ENCODE peak calls at places on chromosomes 2 and 18, in four cellular contexts. U is esophagus squamous epithelium, M is lower leg skin, K is suprapubic skin. T is an unnamed sample.
A peak's percentile ranks its signal among the peaks of the same experiment; 100 is the strongest.

GRCh38 chr2:118857677-118858484 is 10.4 kb upstream of the EN1 start:
- DNase-seq in U (no peak), M (peak; percentile 83), K (no peak), T (no peak)

GRCh38 chr2:62817348-62817747 is 111.8 kb downstream of the EHBP1 start:
- DNase-seq in U (no peak), K (no peak), M (no peak), T (no peak)

GRCh38 chr2:46469116-46469515 is 10.2 kb upstream of the TMEM247 start:
- DNase-seq in U (no peak), M (no peak), K (no peak), T (no peak)

GRCh38 chr2:205685314-205686230 is 3.3 kb downstream of the NRP2 start:
- DNase-seq in U (no peak), M (peak; percentile 86), K (no peak), T (peak; percentile 72)

GRCh38 chr2:164954954-164955701 is at the start of gene SLC38A11:
- DNase-seq in U (no peak), K (peak; percentile 64), M (peak; percentile 85), T (peak; percentile 21)

GRCh38 chr2:112004246-112004645 is 50.8 kb upstream of the TMEM87B start:
- DNase-seq in M (peak; percentile 88), U (peak; percentile 4), K (peak; percentile 66), T (no peak)

GRCh38 chr2:240739797-240740196 is 48.1 kb downstream of the AQP12A start:
- DNase-seq in U (no peak), K (no peak), M (no peak), T (no peak)

GRCh38 chr18:74895686-74896085 is 298.0 kb downstream of the ZNF407 start:
- DNase-seq in K (no peak), U (no peak), M (no peak), T (no peak)

GRCh38 chr2:159290289-159290907 is 3.9 kb upstream of the WDSUB1 start:
- DNase-seq in K (no peak), M (no peak), U (no peak), T (peak; percentile 71)
- TF ChIP-seq CTCF in K (no peak), M (no peak), U (no peak), T (no peak)

DNA sequence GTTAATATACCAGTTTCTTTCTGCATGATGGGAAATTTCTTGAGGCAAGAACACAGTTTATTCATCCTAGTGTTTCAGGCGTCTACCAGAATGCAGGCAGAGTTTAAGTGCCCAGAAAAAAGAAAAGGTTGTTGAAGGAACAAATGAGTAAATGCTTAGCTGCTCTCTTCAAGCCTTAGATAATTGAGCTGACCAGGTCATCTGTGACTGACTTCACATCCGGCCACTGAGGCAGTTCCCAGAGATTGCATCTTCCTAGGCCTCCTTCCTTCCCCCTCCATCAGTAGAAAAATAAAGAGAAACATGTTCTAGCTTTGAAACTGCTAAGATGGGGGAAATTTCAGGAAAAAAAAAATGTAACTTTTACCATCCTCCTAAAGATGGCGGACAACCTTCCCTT is 9.4 kb upstream of the TMEM163 start:
- DNase-seq in U (no peak), K (no peak), M (no peak), T (no peak)
- TF ChIP-seq CTCF in U (no peak), K (no peak), M (no peak), T (no peak)

DNA sequence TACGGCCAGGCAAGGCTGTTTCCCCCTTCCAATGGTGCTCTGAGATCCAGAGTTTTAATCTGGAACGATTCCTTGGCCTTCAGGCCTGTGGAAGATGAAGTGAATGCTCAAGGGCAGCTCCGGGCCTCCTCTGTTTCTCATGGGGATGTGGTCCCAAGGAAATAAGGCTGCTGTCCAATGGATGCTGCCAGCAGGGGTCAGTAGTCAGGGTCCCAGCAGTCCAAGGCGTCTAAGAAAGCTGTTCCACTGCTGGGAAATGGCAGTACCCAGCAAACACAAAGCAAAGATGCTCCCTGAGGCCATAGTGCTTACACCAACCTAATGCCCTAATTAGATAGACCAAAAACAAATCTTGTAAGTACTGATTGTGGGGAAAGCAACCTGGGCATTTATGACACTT is 12.5 kb downstream of the NMS start:
- DNase-seq in U (no peak), M (no peak), K (no peak), T (no peak)
- TF ChIP-seq CTCF in U (no peak), M (no peak), K (no peak), T (peak; percentile 45)

DNA sequence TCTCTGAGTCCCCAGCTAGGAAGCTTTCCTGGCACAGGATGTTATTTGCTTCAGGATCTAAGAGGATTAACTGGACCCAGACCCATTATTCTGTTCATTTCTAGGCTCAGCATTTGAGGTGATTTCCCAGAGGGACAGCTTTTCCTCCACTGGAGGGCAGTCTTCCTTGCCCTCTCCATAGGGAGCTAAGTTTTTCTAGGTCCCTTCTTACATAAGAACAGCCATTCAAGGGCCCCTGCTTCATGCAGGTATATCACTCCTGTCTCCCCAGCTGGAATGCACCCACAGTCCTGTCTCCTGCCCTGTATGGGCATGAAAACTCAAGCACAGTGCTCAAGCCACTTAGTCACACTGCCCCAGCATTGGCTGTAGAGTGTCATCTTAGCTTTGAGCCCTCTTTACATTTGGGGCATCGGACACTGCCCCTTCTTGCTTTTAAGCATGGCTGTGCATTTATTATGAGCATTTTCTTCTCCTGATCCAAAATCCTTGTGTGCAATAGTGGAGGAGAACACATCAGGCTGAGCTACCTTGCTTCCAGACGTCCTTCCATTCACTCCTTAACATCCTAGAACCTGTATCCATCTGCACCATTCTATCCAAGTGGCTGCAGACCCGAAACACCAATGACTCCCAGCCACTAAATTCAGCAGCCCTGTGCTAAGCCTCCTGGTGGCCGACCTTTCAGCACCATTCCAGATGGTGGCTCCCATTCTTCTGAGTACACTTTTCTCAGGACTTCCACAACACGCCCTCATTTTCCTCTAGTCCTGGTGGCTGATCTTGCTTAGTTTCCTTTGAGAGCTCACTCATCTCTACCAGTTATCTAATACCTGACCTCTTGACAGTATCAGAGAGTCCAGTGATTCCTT is 80.0 kb downstream of the COPS8 start:
- DNase-seq in M (no peak), U (no peak), K (no peak), T (peak; percentile 40)
- TF ChIP-seq CTCF in M (no peak), U (peak; percentile 43), K (no peak), T (peak; percentile 86)

DNA sequence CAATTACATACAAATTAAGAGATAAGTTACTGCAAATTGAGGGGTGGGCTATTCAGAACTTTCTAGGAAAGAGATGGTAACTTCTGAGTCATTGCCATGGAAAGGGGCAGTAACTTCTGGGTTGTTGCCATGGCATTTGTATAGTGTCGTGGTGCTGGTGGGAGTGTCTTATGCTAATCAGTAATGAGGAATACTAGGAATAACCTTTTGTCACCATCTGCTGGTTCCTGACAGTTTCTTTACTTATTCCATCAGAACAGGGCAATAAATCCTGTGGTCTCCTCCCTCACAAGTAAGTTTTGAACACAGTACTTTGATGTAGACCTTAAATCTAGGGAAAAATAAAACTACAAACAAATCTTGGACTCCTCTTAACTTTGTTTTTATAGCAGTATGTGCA is 435.4 kb downstream of the BCL11A start:
- DNase-seq in U (no peak), K (no peak), M (no peak), T (no peak)
- TF ChIP-seq CTCF in U (no peak), K (no peak), M (no peak), T (no peak)

GRCh38 chr2:74958277-74959105 is at the start of gene POLE4:
- DNase-seq in U (peak; percentile 48), M (peak; percentile 99), K (peak; percentile 96), T (peak; percentile 62)
- TF ChIP-seq CTCF in U (no peak), M (no peak), K (no peak), T (peak; percentile 32)